ENCODE peak calls at places on chromosomes 11 and 22, in six cellular contexts. One of them, this sample, is unnamed.

GRCh38 chr11:6531267-6531752 is 34.2 kb downstream of the DNHD1 start:
- DNase-seq in mesenchymal stem cell: peak; percentile 72
- DNase-seq in mesendoderm: peak; percentile 67
- DNase-seq in trophoblast cell: peak; percentile 71
- DNase-seq in neuronal stem cell: peak; percentile 54
- DNase-seq in H1: no peak
- DNase-seq in this sample: peak; percentile 52

GRCh38 chr11:126949066-126949945 is 51.3 kb downstream of the KIRREL3 start:
- DNase-seq in trophoblast cell: no peak
- DNase-seq in mesendoderm: no peak
- DNase-seq in H1: no peak
- DNase-seq in mesenchymal stem cell: no peak
- DNase-seq in neuronal stem cell: no peak
- DNase-seq in this sample: peak; percentile 93

GRCh38 chr11:95692526-95693270 is 96.9 kb downstream of the FAM76B start:
- DNase-seq in trophoblast cell: peak; percentile 83
- DNase-seq in H1: no peak
- DNase-seq in mesendoderm: no peak
- DNase-seq in neuronal stem cell: no peak
- DNase-seq in mesenchymal stem cell: peak; percentile 69
- DNase-seq in this sample: peak; percentile 55

GRCh38 chr11:2420502-2421225 is 20.1 kb downstream of the TSSC4 start:
- DNase-seq in trophoblast cell: peak; percentile 78
- DNase-seq in mesendoderm: peak; percentile 81
- DNase-seq in mesenchymal stem cell: peak; percentile 65
- DNase-seq in H1: peak; percentile 85
- DNase-seq in neuronal stem cell: peak; percentile 77
- DNase-seq in this sample: peak; percentile 59

GRCh38 chr22:36191106-36191836 is 10.3 kb downstream of the APOL4 start:
- DNase-seq in mesenchymal stem cell: no peak
- DNase-seq in neuronal stem cell: no peak
- DNase-seq in trophoblast cell: no peak
- DNase-seq in mesendoderm: no peak
- DNase-seq in H1: no peak
- DNase-seq in this sample: peak; percentile 64

GRCh38 chr11:63933459-63933858 is 5.3 kb upstream of the NAA40 start:
- DNase-seq in mesenchymal stem cell: no peak
- DNase-seq in mesendoderm: no peak
- DNase-seq in H1: no peak
- DNase-seq in trophoblast cell: no peak
- DNase-seq in neuronal stem cell: no peak
- DNase-seq in this sample: no peak

GRCh38 chr11:94521684-94522083 is 9.4 kb downstream of the C11orf97 start:
- DNase-seq in trophoblast cell: peak; percentile 55
- DNase-seq in mesendoderm: peak; percentile 59
- DNase-seq in mesenchymal stem cell: no peak
- DNase-seq in neuronal stem cell: no peak
- DNase-seq in H1: no peak
- DNase-seq in this sample: no peak

GRCh38 chr11:121965330-121965729 is 150.7 kb downstream of the BLID start:
- DNase-seq in mesenchymal stem cell: peak; percentile 50
- DNase-seq in mesendoderm: no peak
- DNase-seq in neuronal stem cell: no peak
- DNase-seq in H1: no peak
- DNase-seq in trophoblast cell: no peak
- DNase-seq in this sample: peak; percentile 74

GRCh38 chr11:117146521-117146920 is 2.4 kb downstream of the PAFAH1B2 start:
- DNase-seq in H1: no peak
- DNase-seq in mesendoderm: peak; percentile 64
- DNase-seq in trophoblast cell: peak; percentile 55
- DNase-seq in mesenchymal stem cell: peak; percentile 48
- DNase-seq in neuronal stem cell: no peak
- DNase-seq in this sample: peak; percentile 53

GRCh38 chr11:112200252-112200651 is 24.9 kb downstream of the BCO2 start:
- DNase-seq in H1: no peak
- DNase-seq in mesenchymal stem cell: no peak
- DNase-seq in trophoblast cell: no peak
- DNase-seq in mesendoderm: no peak
- DNase-seq in neuronal stem cell: no peak
- DNase-seq in this sample: no peak

GRCh38 chr11:60924906-60925684 is 835 bp downstream of the TMEM132A start:
- DNase-seq in mesenchymal stem cell: peak; percentile 28
- DNase-seq in neuronal stem cell: no peak
- DNase-seq in mesendoderm: peak; percentile 54
- DNase-seq in H1: no peak
- DNase-seq in trophoblast cell: peak; percentile 8
- DNase-seq in this sample: no peak

GRCh38 chr11:5620606-5621521 is 3.9 kb upstream of the TRIM34 start:
- DNase-seq in H1: no peak
- DNase-seq in mesenchymal stem cell: peak; percentile 94
- DNase-seq in trophoblast cell: peak; percentile 96
- DNase-seq in neuronal stem cell: no peak
- DNase-seq in mesendoderm: peak; percentile 60
- DNase-seq in this sample: peak; percentile 95

GRCh38 chr22:27435839-27436581 is 365.5 kb downstream of the MN1 start:
- DNase-seq in mesenchymal stem cell: peak; percentile 27
- DNase-seq in neuronal stem cell: peak; percentile 45
- DNase-seq in mesendoderm: peak; percentile 29
- DNase-seq in H1: no peak
- DNase-seq in trophoblast cell: no peak
- DNase-seq in this sample: peak; percentile 65

GRCh38 chr11:113242767-113243397 is 71.5 kb upstream of the TTC12 start:
- DNase-seq in mesendoderm: peak; percentile 68
- DNase-seq in trophoblast cell: no peak
- DNase-seq in mesenchymal stem cell: peak; percentile 31
- DNase-seq in neuronal stem cell: no peak
- DNase-seq in H1: no peak
- DNase-seq in this sample: peak; percentile 9

GRCh38 chr11:76577921-76578654 is 92.5 kb downstream of the LRRC32 start:
- DNase-seq in mesenchymal stem cell: no peak
- DNase-seq in neuronal stem cell: no peak
- DNase-seq in mesendoderm: no peak
- DNase-seq in trophoblast cell: peak; percentile 80
- DNase-seq in H1: no peak
- DNase-seq in this sample: no peak

GRCh38 chr22:20206709-20207215 is 55.9 kb upstream of the CCDC188 start:
- DNase-seq in trophoblast cell: no peak
- DNase-seq in mesenchymal stem cell: peak; percentile 31
- DNase-seq in H1: no peak
- DNase-seq in mesendoderm: no peak
- DNase-seq in neuronal stem cell: no peak
- DNase-seq in this sample: peak; percentile 22

GRCh38 chr11:46916669-46917108 is 1.7 kb downstream of the LRP4 start:
- DNase-seq in mesenchymal stem cell: peak; percentile 94
- DNase-seq in mesendoderm: peak; percentile 92
- DNase-seq in trophoblast cell: peak; percentile 58
- DNase-seq in neuronal stem cell: no peak
- DNase-seq in H1: peak; percentile 69
- DNase-seq in this sample: peak; percentile 78

GRCh38 chr11:116683982-116684381 is 88.8 kb downstream of the BUD13 start:
- DNase-seq in mesendoderm: no peak
- DNase-seq in neuronal stem cell: no peak
- DNase-seq in mesenchymal stem cell: no peak
- DNase-seq in trophoblast cell: no peak
- DNase-seq in H1: no peak
- DNase-seq in this sample: no peak

GRCh38 chr11:202490-202889 is 4.7 kb downstream of the BET1L start:
- DNase-seq in H1: peak; percentile 27
- DNase-seq in mesendoderm: no peak
- DNase-seq in mesenchymal stem cell: no peak
- DNase-seq in neuronal stem cell: no peak
- DNase-seq in trophoblast cell: no peak
- DNase-seq in this sample: no peak

GRCh38 chr22:22930571-22931556 is 43.2 kb downstream of the IGLL5 start:
- DNase-seq in neuronal stem cell: no peak
- DNase-seq in H1: no peak
- DNase-seq in mesenchymal stem cell: no peak
- DNase-seq in mesendoderm: no peak
- DNase-seq in trophoblast cell: no peak
- DNase-seq in this sample: no peak

GRCh38 chr22:43342347-43343261 is 568 bp downstream of the SCUBE1 start:
- DNase-seq in mesendoderm: no peak
- DNase-seq in H1: no peak
- DNase-seq in neuronal stem cell: no peak
- DNase-seq in trophoblast cell: peak; percentile 31
- DNase-seq in mesenchymal stem cell: no peak
- DNase-seq in this sample: no peak

DNA sequence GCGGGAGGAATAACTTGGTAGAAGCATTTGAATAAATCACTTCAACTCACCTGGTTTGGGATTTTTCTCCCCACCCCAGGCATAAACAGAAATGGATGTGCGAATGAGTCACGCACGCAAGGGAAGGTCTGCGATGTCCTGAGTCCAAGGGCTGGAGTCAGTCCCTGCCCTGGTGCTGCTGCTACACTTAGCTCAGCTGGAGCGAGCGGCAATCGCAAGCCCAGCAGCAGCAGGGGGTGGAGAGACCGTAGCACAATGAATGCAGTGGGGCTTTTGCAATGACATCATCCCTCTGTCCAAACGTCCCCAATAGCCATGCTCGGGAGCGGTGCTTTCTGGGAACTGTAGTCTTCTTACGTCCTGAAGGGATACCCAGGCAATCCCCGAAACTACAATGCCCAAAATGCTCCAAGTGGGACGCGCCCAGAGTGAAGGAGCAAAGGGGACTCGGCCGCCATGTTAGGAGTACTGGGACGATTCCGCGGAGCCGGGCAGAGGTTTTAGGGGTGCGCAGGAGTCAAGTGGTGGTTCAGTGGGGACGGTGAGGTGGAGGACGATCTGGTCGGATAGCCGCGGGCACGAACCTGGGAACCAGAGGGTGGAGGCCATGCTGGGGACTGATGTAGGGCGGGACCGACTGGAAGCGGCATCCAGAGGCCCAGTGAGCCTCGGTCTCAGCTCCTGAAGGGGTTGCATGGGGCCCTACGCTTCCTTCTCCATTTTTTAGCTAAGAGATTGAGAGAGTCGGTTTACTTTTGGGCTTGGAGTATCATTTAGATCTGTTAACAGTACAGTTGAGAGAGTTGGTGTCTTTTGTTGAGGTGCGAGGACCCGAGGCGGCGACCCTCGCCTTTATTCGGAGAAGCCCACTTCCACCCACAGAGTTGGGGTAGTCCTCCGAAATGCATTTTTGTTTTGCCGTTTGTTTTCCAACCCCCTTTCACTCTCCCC is at the start of gene RAB30:
- DNase-seq in mesendoderm: peak; percentile 100
- DNase-seq in H1: peak; percentile 88
- DNase-seq in mesenchymal stem cell: peak; percentile 100
- DNase-seq in trophoblast cell: peak; percentile 100
- DNase-seq in neuronal stem cell: peak; percentile 98
- DNase-seq in this sample: peak; percentile 100
- H2AK5ac ChIP-seq in mesendoderm: no peak within 1 kb of the TSS
- H2AK5ac ChIP-seq in H1: no peak within 1 kb of the TSS
- H2AK5ac ChIP-seq in mesenchymal stem cell: peak within 1 kb of the TSS; percentile 98
- H2AK5ac ChIP-seq in trophoblast cell: peak within 1 kb of the TSS; percentile 94
- H2AK5ac ChIP-seq in neuronal stem cell: no peak within 1 kb of the TSS
- H2AK5ac ChIP-seq in this sample: peak within 1 kb of the TSS; percentile 87

GRCh38 chr22:26334232-26334631 is 94.8 kb upstream of the ASPHD2 start:
- DNase-seq in H1: no peak
- DNase-seq in neuronal stem cell: no peak
- DNase-seq in mesendoderm: no peak
- DNase-seq in mesenchymal stem cell: no peak
- DNase-seq in trophoblast cell: no peak
- DNase-seq in this sample: no peak

GRCh38 chr22:26333088-26333800 is 95.8 kb upstream of the ASPHD2 start:
- DNase-seq in mesenchymal stem cell: no peak
- DNase-seq in H1: no peak
- DNase-seq in mesendoderm: no peak
- DNase-seq in neuronal stem cell: no peak
- DNase-seq in trophoblast cell: no peak
- DNase-seq in this sample: no peak

GRCh38 chr22:26327306-26327705 is 101.8 kb upstream of the ASPHD2 start:
- DNase-seq in trophoblast cell: no peak
- DNase-seq in mesendoderm: no peak
- DNase-seq in H1: no peak
- DNase-seq in mesenchymal stem cell: no peak
- DNase-seq in neuronal stem cell: no peak
- DNase-seq in this sample: no peak

GRCh38 chr22:26328221-26328620 is 100.8 kb upstream of the ASPHD2 start:
- DNase-seq in neuronal stem cell: no peak
- DNase-seq in mesenchymal stem cell: no peak
- DNase-seq in H1: no peak
- DNase-seq in mesendoderm: no peak
- DNase-seq in trophoblast cell: no peak
- DNase-seq in this sample: no peak

DNA sequence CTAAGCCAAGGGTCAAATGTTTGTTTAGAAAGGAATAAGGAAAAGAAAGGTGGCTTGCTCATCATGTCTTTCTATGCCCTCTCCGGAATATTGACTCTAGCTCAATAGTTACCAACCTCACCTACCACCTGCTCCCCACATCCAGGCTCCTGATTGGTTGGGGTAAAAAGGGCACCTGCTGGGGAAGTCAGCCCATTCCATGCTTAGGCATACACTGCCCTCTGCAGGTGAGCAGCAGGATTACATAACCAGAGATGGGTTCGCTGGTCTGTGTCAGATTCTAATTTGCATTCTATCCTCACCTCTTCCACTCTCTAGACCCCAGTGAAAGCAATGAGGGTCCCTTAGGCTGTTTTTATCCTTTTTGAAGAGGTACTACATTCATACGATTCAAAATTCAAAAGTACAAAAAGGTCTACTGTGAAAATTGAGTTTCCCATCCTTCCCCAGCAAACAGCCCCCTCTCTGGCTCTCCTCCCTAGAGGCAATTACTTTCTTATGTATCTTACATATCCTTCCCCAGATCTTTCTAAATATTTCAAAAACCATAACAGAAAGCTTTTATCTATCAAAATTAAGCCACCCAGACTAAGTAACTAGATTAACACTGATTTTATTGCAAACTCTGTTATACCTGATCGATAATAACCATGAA is 98.0 kb upstream of the ASPHD2 start:
- DNase-seq in mesendoderm: peak; percentile 86
- DNase-seq in H1: peak; percentile 86
- DNase-seq in trophoblast cell: peak; percentile 72
- DNase-seq in neuronal stem cell: peak; percentile 60
- DNase-seq in mesenchymal stem cell: peak; percentile 31
- DNase-seq in this sample: peak; percentile 23
- H3K4me3 ChIP-seq in mesendoderm: no peak overlapping the region
- H3K4me3 ChIP-seq in H1: no peak overlapping the region
- H3K4me3 ChIP-seq in trophoblast cell: no peak overlapping the region
- H3K4me3 ChIP-seq in neuronal stem cell: no peak overlapping the region
- H3K4me3 ChIP-seq in mesenchymal stem cell: no peak overlapping the region
- H3K4me3 ChIP-seq in this sample: no peak overlapping the region

DNA sequence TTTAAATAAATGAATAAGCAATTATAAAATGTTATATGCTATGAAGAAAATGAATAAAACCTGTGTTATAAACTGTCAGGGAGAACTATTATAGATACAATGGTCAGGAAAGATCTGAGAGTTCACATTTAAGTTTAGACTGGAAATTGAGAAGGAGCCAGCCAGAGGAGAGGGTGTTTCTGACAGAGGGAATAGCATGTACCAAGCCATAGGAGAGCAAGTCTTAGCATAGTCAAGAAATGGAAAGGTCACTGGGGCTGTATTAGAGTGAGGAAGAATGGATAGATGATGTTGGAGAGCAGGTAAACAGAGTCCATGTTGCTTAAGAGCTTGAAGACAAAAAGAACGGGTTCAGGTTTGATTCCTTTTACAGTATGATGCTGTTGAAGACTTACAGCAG is 87.4 kb downstream of the FAM83F start:
- DNase-seq in mesendoderm: no peak
- DNase-seq in neuronal stem cell: no peak
- DNase-seq in H1: no peak
- DNase-seq in trophoblast cell: no peak
- DNase-seq in mesenchymal stem cell: no peak
- DNase-seq in this sample: no peak
- H2AK5ac ChIP-seq in mesendoderm: no peak overlapping the region
- H2AK5ac ChIP-seq in neuronal stem cell: no peak overlapping the region
- H2AK5ac ChIP-seq in H1: no peak overlapping the region
- H2AK5ac ChIP-seq in trophoblast cell: no peak overlapping the region
- H2AK5ac ChIP-seq in mesenchymal stem cell: no peak overlapping the region
- H2AK5ac ChIP-seq in this sample: no peak overlapping the region

GRCh38 chr22:17237031-17237668 is 17.9 kb upstream of the ADA2 start:
- DNase-seq in H1: no peak
- DNase-seq in mesendoderm: no peak
- DNase-seq in neuronal stem cell: no peak
- DNase-seq in trophoblast cell: peak; percentile 27
- DNase-seq in mesenchymal stem cell: no peak
- DNase-seq in this sample: no peak
- H3K4me3 ChIP-seq in H1: no peak overlapping the region
- H3K4me3 ChIP-seq in mesendoderm: no peak overlapping the region
- H3K4me3 ChIP-seq in neuronal stem cell: no peak overlapping the region
- H3K4me3 ChIP-seq in trophoblast cell: no peak overlapping the region
- H3K4me3 ChIP-seq in mesenchymal stem cell: no peak overlapping the region
- H3K4me3 ChIP-seq in this sample: no peak overlapping the region